ENCODE peak calls at places on chromosomes 13 and 19, in ten cellular contexts. P, L, N, B, R, X, Y, F, I and G are unnamed samples.

GRCh38 chr19:13277104-13277809 is 127.0 kb downstream of the IER2 start:
- DNase-seq in P (peak), L (peak), N (no peak), B (peak), R (no peak), X (no peak), Y (no peak), F (no peak), I (no peak), G (no peak)

GRCh38 chr13:32883501-32883900 is 132.7 kb upstream of the KL start:
- DNase-seq in P (no peak), L (no peak), N (no peak), B (no peak), R (no peak), X (no peak), Y (no peak), F (no peak), I (no peak), G (peak)

GRCh38 chr19:4352701-4353121 is 9.3 kb downstream of the MPND start:
- DNase-seq in P (peak), L (peak), N (peak), B (peak), R (no peak), X (peak), Y (no peak), F (peak), I (peak), G (no peak)

GRCh38 chr13:40518481-40518882 is 148.0 kb downstream of the FOXO1 start:
- DNase-seq in P (no peak), L (no peak), N (no peak), B (no peak), R (no peak), X (no peak), Y (no peak), F (no peak), I (peak), G (no peak)

GRCh38 chr13:27283906-27284523 is 13.4 kb downstream of the RASL11A start:
- DNase-seq in P (no peak), L (peak), N (no peak), B (no peak), R (no peak), X (no peak), Y (no peak), F (no peak), I (no peak), G (no peak)

GRCh38 chr13:73913043-73913740 is 221.0 kb downstream of the KLF12 start:
- DNase-seq in P (no peak), L (peak), N (no peak), B (no peak), R (peak), X (no peak), Y (no peak), F (no peak), I (no peak), G (no peak)

GRCh38 chr19:29446331-29446730 is 79.5 kb upstream of the VSTM2B start:
- DNase-seq in P (no peak), L (no peak), N (no peak), B (no peak), R (no peak), X (no peak), Y (no peak), F (peak), I (no peak), G (peak)

GRCh38 chr19:50344661-50345318 is 15.6 kb upstream of the KCNC3 start:
- DNase-seq in P (no peak), L (no peak), N (no peak), B (no peak), R (no peak), X (no peak), Y (no peak), F (no peak), I (no peak), G (no peak)

GRCh38 chr13:114202581-114202980 is 23.5 kb downstream of the CFAP97D2 start:
- DNase-seq in P (no peak), L (no peak), N (no peak), B (no peak), R (no peak), X (no peak), Y (no peak), F (no peak), I (no peak), G (no peak)

GRCh38 chr19:47247308-47247990 is 8.9 kb upstream of the CCDC9 start:
- DNase-seq in P (peak), L (peak), N (peak), B (peak), R (no peak), X (no peak), Y (peak), F (peak), I (peak), G (no peak)

GRCh38 chr13:96492758-96493157 is 402.9 kb downstream of the HS6ST3 start:
- DNase-seq in P (no peak), L (no peak), N (no peak), B (no peak), R (no peak), X (no peak), Y (no peak), F (no peak), I (no peak), G (no peak)

GRCh38 chr19:8004723-8005513 is 523 bp downstream of the ELAVL1 start:
- DNase-seq in P (no peak), L (peak), N (no peak), B (peak), R (no peak), X (no peak), Y (no peak), F (no peak), I (no peak), G (no peak)

GRCh38 chr13:20016649-20017364 is 58.3 kb downstream of the ZMYM2 start:
- DNase-seq in P (no peak), L (no peak), N (no peak), B (no peak), R (no peak), X (no peak), Y (no peak), F (no peak), I (no peak), G (no peak)

GRCh38 chr19:32471095-32471494 is 65.5 kb downstream of the DPY19L3 start:
- DNase-seq in P (no peak), L (peak), N (no peak), B (peak), R (no peak), X (no peak), Y (no peak), F (no peak), I (no peak), G (no peak)

GRCh38 chr19:934865-935422 is 9.1 kb downstream of the ARID3A start:
- DNase-seq in P (no peak), L (peak), N (peak), B (no peak), R (no peak), X (no peak), Y (peak), F (peak), I (peak), G (no peak)

GRCh38 chr19:7605490-7606222 is 10.0 kb downstream of the CAMSAP3 start:
- DNase-seq in P (peak), L (peak), N (no peak), B (no peak), R (no peak), X (no peak), Y (no peak), F (no peak), I (no peak), G (no peak)

GRCh38 chr19:16185123-16185924 is at the start of gene FAM32A:
- DNase-seq in P (peak), L (peak), N (peak), B (peak), R (peak), X (peak), Y (peak), F (peak), I (peak), G (peak)
- TF ChIP-seq CTCF in P (peak), L (no peak), N (peak), B (no peak), R (peak), X (no peak), Y (peak), F (no peak), I (peak), G (peak)

DNA sequence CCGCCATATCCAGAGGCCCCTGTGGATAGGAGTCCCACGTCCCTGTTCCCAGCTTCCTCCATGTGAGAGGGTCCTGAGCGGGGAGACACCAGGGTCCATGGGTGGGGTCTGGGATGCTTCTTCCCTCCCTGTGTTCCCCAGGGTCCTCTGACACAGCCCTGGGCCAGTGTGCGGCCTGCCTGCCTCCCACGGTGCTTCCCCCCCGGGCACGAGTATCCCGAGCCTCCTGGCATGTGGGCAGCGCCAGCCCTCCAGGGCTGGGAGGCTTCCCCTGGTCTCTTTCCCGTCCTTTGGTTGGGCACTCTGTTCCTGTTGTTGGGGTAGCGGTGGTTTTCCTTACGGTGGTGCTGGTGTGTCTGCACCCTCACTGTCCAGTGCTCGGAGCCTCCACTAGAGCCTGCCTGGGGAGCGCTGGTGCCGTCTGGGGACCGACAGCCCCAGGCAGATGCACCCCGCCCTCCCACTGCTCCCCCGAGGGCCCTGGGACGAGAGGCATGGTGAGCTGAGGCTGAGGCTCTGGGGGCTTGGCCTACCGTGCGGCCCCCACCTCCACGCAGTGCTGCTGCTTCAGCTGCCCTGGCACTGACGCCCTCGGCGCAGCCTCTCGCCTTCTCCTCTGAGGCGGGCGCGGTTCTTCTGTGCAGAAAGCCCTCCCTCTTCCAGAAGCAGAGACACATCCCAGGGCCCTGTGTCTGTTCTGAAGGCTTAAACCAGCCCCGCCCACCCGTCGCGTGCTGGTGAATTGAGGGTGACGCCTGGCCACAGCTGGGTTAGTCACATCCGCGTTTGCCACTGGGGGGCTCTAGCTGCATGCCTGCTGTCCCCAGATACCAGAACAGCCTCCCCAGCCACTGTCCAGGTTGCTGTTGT is 27.9 kb downstream of the PLEKHJ1 start:
- DNase-seq in P (peak), L (peak), N (peak), B (peak), R (no peak), X (no peak), Y (no peak), F (peak), I (no peak), G (no peak)
- TF ChIP-seq CTCF in P (peak), L (peak), N (peak), B (no peak), R (peak), X (no peak), Y (no peak), F (no peak), I (no peak), G (no peak)

GRCh38 chr13:109642358-109642757 is 144.0 kb downstream of the IRS2 start:
- DNase-seq in P (no peak), L (no peak), N (no peak), B (no peak), R (no peak), X (no peak), Y (no peak), F (no peak), I (no peak), G (no peak)
- TF ChIP-seq CTCF in P (no peak), L (no peak), N (no peak), B (no peak), R (no peak), X (no peak), Y (no peak), F (no peak), I (no peak), G (no peak)

GRCh38 chr19:19552811-19553210 is 14.7 kb downstream of the CILP2 start:
- DNase-seq in P (peak), L (peak), N (peak), B (peak), R (no peak), X (no peak), Y (no peak), F (no peak), I (no peak), G (no peak)
- TF ChIP-seq CTCF in P (peak), L (peak), N (peak), B (peak), R (peak), X (peak), Y (no peak), F (no peak), I (no peak), G (peak)